ENCODE peak calls at places on chromosomes 16 and 17, in five cellular contexts. T, Y, N, M and W are unnamed samples.
A peak's percentile ranks its signal among the peaks of the same experiment; 100 is the strongest.

GRCh38 chr17:41354538-41354937 is 3.9 kb upstream of the KRT33A start:
- DNase-seq in T (no peak), N (no peak), Y (no peak), M (no peak), W (no peak)

GRCh38 chr17:34311291-34311690 is 7.9 kb upstream of the CCL8 start:
- DNase-seq in N (no peak), T (no peak), Y (no peak), M (no peak), W (no peak)

GRCh38 chr17:16446338-16446983 is 31.1 kb downstream of the TRPV2 start:
- DNase-seq in T (no peak), Y (no peak), M (no peak), N (peak; percentile 13), W (no peak)

GRCh38 chr17:47618416-47618815 is 31.3 kb upstream of the KPNB1 start:
- DNase-seq in T (no peak), M (no peak), N (no peak), Y (no peak), W (no peak)

GRCh38 chr17:65699459-65699858 is 138.0 kb upstream of the AXIN2 start:
- DNase-seq in T (no peak), N (no peak), Y (no peak), M (no peak), W (no peak)

GRCh38 chr16:19666451-19666850 is 51.6 kb downstream of the KNOP1 start:
- DNase-seq in N (no peak), T (no peak), Y (no peak), M (no peak), W (peak; percentile 49)

GRCh38 chr16:58114827-58115825 is 14.1 kb downstream of the CFAP20 start:
- DNase-seq in N (no peak), T (no peak), Y (no peak), M (no peak), W (no peak)

GRCh38 chr17:30954046-30954805 is 16.6 kb upstream of the RNF135 start:
- DNase-seq in Y (peak; percentile 28), N (no peak), T (no peak), M (no peak), W (no peak)

GRCh38 chr17:39671651-39672521 is 3.6 kb downstream of the PNMT start:
- DNase-seq in Y (no peak), T (no peak), M (no peak), N (peak; percentile 45), W (peak; percentile 85)

GRCh38 chr17:7932949-7933348 is 943 bp downstream of the CNTROB start:
- DNase-seq in T (no peak), M (no peak), Y (peak; percentile 40), N (peak; percentile 32), W (no peak)

GRCh38 chr17:59561042-59561441 is 4.4 kb upstream of the DHX40 start:
- DNase-seq in T (no peak), M (no peak), N (no peak), Y (no peak), W (no peak)

GRCh38 chr17:73021771-73022170 is 70.7 kb downstream of the SLC39A11 start:
- DNase-seq in T (no peak), Y (no peak), N (no peak), M (no peak), W (no peak)

GRCh38 chr17:68355093-68355492 is 63.8 kb downstream of the ARSG start:
- DNase-seq in N (no peak), Y (no peak), M (no peak), T (no peak), W (no peak)

GRCh38 chr17:3835410-3836229 is 10.4 kb downstream of the NCBP3 start:
- DNase-seq in T (no peak), N (no peak), M (no peak), Y (no peak), W (peak; percentile 47)

GRCh38 chr16:24516900-24517669 is 22.3 kb upstream of the RBBP6 start:
- DNase-seq in Y (peak; percentile 80), T (peak; percentile 55), N (peak; percentile 90), M (peak; percentile 67), W (peak; percentile 74)

GRCh38 chr16:254461-254860 is 19.8 kb downstream of the FAM234A start:
- DNase-seq in Y (no peak), T (no peak), N (no peak), M (no peak), W (no peak)

GRCh38 chr16:57722651-57723050 is 12.9 kb upstream of the KATNB1 start:
- DNase-seq in T (no peak), N (no peak), Y (no peak), M (no peak), W (no peak)

GRCh38 chr16:50234771-50235556 is 31.4 kb upstream of the ADCY7 start:
- DNase-seq in T (no peak), Y (no peak), N (no peak), M (no peak), W (no peak)

GRCh38 chr17:78450696-78451344 is 72.4 kb downstream of the PGS1 start:
- DNase-seq in T (no peak), M (no peak), Y (no peak), N (no peak), W (peak; percentile 49)

GRCh38 chr16:10949424-10949970 is 5.1 kb downstream of the CLEC16A start:
- DNase-seq in Y (no peak), M (no peak), T (no peak), N (no peak), W (no peak)

GRCh38 chr17:77821114-77821513 is 137.4 kb upstream of the TNRC6C start:
- DNase-seq in M (no peak), T (no peak), N (no peak), Y (no peak), W (peak; percentile 66)

GRCh38 chr17:27840688-27841087 is 40.4 kb upstream of the NOS2 start:
- DNase-seq in M (no peak), T (no peak), N (no peak), Y (no peak), W (no peak)

GRCh38 chr16:27591837-27592236 is 41.9 kb downstream of the KATNIP start:
- DNase-seq in T (no peak), M (no peak), Y (no peak), N (no peak), W (no peak)

GRCh38 chr16:2598133-2598641 is 60.4 kb downstream of the PDPK1 start:
- DNase-seq in M (no peak), N (no peak), Y (no peak), T (no peak), W (no peak)

GRCh38 chr17:2123467-2124251 is 68.8 kb downstream of the HIC1 start:
- DNase-seq in N (no peak), M (no peak), T (no peak), Y (no peak), W (no peak)